ENCODE peak calls at places on chromosome 9, in ten cellular contexts. One of them, this sample, is unnamed.

GRCh38 chr9:6052520-6052919 is 37.1 kb upstream of the RANBP6 start:
- DNase-seq in GM06990: no peak
- DNase-seq in endodermal cell: no peak
- DNase-seq in transverse colon: no peak
- DNase-seq in foreskin fibroblast: no peak
- DNase-seq in epithelial cell of proximal tubule: no peak
- DNase-seq in tibial nerve: no peak
- DNase-seq in cardiac muscle cell: peak; percentile 11
- DNase-seq in neural progenitor cell: no peak
- DNase-seq in mammary epithelial cell: peak; percentile 74
- DNase-seq in this sample: no peak

GRCh38 chr9:101235105-101235866 is 149.5 kb downstream of the BAAT start:
- DNase-seq in GM06990: no peak
- DNase-seq in endodermal cell: no peak
- DNase-seq in transverse colon: no peak
- DNase-seq in foreskin fibroblast: no peak
- DNase-seq in epithelial cell of proximal tubule: peak; percentile 9
- DNase-seq in tibial nerve: no peak
- DNase-seq in cardiac muscle cell: peak; percentile 57
- DNase-seq in neural progenitor cell: peak; percentile 58
- DNase-seq in mammary epithelial cell: peak; percentile 19
- DNase-seq in this sample: no peak

GRCh38 chr9:83920469-83920941 is 727 bp downstream of the KIF27 start:
- DNase-seq in GM06990: no peak
- DNase-seq in endodermal cell: no peak
- DNase-seq in transverse colon: peak; percentile 69
- DNase-seq in foreskin fibroblast: peak; percentile 69
- DNase-seq in epithelial cell of proximal tubule: no peak
- DNase-seq in tibial nerve: no peak
- DNase-seq in cardiac muscle cell: peak; percentile 75
- DNase-seq in neural progenitor cell: no peak
- DNase-seq in mammary epithelial cell: peak; percentile 63
- DNase-seq in this sample: no peak

GRCh38 chr9:38621434-38622082 is 1.2 kb upstream of the ANKRD18A start:
- DNase-seq in GM06990: peak; percentile 29
- DNase-seq in endodermal cell: peak; percentile 81
- DNase-seq in transverse colon: peak; percentile 40
- DNase-seq in foreskin fibroblast: peak; percentile 42
- DNase-seq in epithelial cell of proximal tubule: no peak
- DNase-seq in tibial nerve: no peak
- DNase-seq in cardiac muscle cell: peak; percentile 65
- DNase-seq in neural progenitor cell: peak; percentile 62
- DNase-seq in mammary epithelial cell: peak; percentile 24
- DNase-seq in this sample: no peak

GRCh38 chr9:136431782-136432350 is 7.8 kb downstream of the INPP5E start:
- DNase-seq in GM06990: no peak
- DNase-seq in endodermal cell: no peak
- DNase-seq in transverse colon: no peak
- DNase-seq in foreskin fibroblast: no peak
- DNase-seq in epithelial cell of proximal tubule: no peak
- DNase-seq in tibial nerve: no peak
- DNase-seq in cardiac muscle cell: no peak
- DNase-seq in neural progenitor cell: no peak
- DNase-seq in mammary epithelial cell: no peak
- DNase-seq in this sample: no peak

GRCh38 chr9:108269421-108269820 is 586.4 kb downstream of the ACTL7B start:
- DNase-seq in GM06990: no peak
- DNase-seq in endodermal cell: no peak
- DNase-seq in transverse colon: no peak
- DNase-seq in foreskin fibroblast: no peak
- DNase-seq in epithelial cell of proximal tubule: no peak
- DNase-seq in tibial nerve: no peak
- DNase-seq in cardiac muscle cell: no peak
- DNase-seq in neural progenitor cell: no peak
- DNase-seq in mammary epithelial cell: no peak
- DNase-seq in this sample: no peak

GRCh38 chr9:21465859-21466518 is 16.1 kb downstream of the IFNE start:
- DNase-seq in GM06990: no peak
- DNase-seq in endodermal cell: no peak
- DNase-seq in transverse colon: no peak
- DNase-seq in foreskin fibroblast: peak; percentile 74
- DNase-seq in epithelial cell of proximal tubule: peak; percentile 25
- DNase-seq in tibial nerve: peak; percentile 25
- DNase-seq in cardiac muscle cell: peak; percentile 64
- DNase-seq in neural progenitor cell: peak; percentile 63
- DNase-seq in mammary epithelial cell: peak; percentile 36
- DNase-seq in this sample: peak; percentile 71

GRCh38 chr9:116365056-116365471 is 211.5 kb downstream of the PAPPA start:
- DNase-seq in GM06990: no peak
- DNase-seq in endodermal cell: no peak
- DNase-seq in transverse colon: peak; percentile 24
- DNase-seq in foreskin fibroblast: peak; percentile 88
- DNase-seq in epithelial cell of proximal tubule: no peak
- DNase-seq in tibial nerve: no peak
- DNase-seq in cardiac muscle cell: no peak
- DNase-seq in neural progenitor cell: no peak
- DNase-seq in mammary epithelial cell: peak; percentile 17
- DNase-seq in this sample: peak; percentile 37

GRCh38 chr9:94949330-94949729 is 222.8 kb downstream of the AOPEP start:
- DNase-seq in GM06990: no peak
- DNase-seq in endodermal cell: peak; percentile 70
- DNase-seq in transverse colon: no peak
- DNase-seq in foreskin fibroblast: no peak
- DNase-seq in epithelial cell of proximal tubule: no peak
- DNase-seq in tibial nerve: no peak
- DNase-seq in cardiac muscle cell: no peak
- DNase-seq in neural progenitor cell: no peak
- DNase-seq in mammary epithelial cell: no peak
- DNase-seq in this sample: no peak

GRCh38 chr9:93673844-93674334 is 97.5 kb downstream of the PHF2 start:
- DNase-seq in GM06990: no peak
- DNase-seq in endodermal cell: no peak
- DNase-seq in transverse colon: peak; percentile 3
- DNase-seq in foreskin fibroblast: no peak
- DNase-seq in epithelial cell of proximal tubule: no peak
- DNase-seq in tibial nerve: no peak
- DNase-seq in cardiac muscle cell: no peak
- DNase-seq in neural progenitor cell: no peak
- DNase-seq in mammary epithelial cell: no peak
- DNase-seq in this sample: no peak

GRCh38 chr9:76894198-76894597 is 11.7 kb downstream of the PRUNE2 start:
- DNase-seq in GM06990: no peak
- DNase-seq in endodermal cell: no peak
- DNase-seq in transverse colon: no peak
- DNase-seq in foreskin fibroblast: no peak
- DNase-seq in epithelial cell of proximal tubule: no peak
- DNase-seq in tibial nerve: no peak
- DNase-seq in cardiac muscle cell: no peak
- DNase-seq in neural progenitor cell: no peak
- DNase-seq in mammary epithelial cell: no peak
- DNase-seq in this sample: no peak

GRCh38 chr9:131801811-131802210 is 61.9 kb upstream of the RAPGEF1 start:
- DNase-seq in GM06990: no peak
- DNase-seq in endodermal cell: peak; percentile 70
- DNase-seq in transverse colon: no peak
- DNase-seq in foreskin fibroblast: no peak
- DNase-seq in epithelial cell of proximal tubule: no peak
- DNase-seq in tibial nerve: no peak
- DNase-seq in cardiac muscle cell: no peak
- DNase-seq in neural progenitor cell: peak; percentile 43
- DNase-seq in mammary epithelial cell: no peak
- DNase-seq in this sample: no peak

GRCh38 chr9:22645893-22646292 is 199.3 kb downstream of the DMRTA1 start:
- DNase-seq in GM06990: no peak
- DNase-seq in endodermal cell: no peak
- DNase-seq in transverse colon: no peak
- DNase-seq in foreskin fibroblast: peak; percentile 1
- DNase-seq in epithelial cell of proximal tubule: no peak
- DNase-seq in tibial nerve: no peak
- DNase-seq in cardiac muscle cell: no peak
- DNase-seq in neural progenitor cell: no peak
- DNase-seq in mammary epithelial cell: peak; percentile 31
- DNase-seq in this sample: no peak

GRCh38 chr9:87336407-87336806 is 161.3 kb upstream of the DAPK1 start:
- DNase-seq in GM06990: no peak
- DNase-seq in endodermal cell: peak; percentile 63
- DNase-seq in transverse colon: no peak
- DNase-seq in foreskin fibroblast: peak; percentile 18
- DNase-seq in epithelial cell of proximal tubule: no peak
- DNase-seq in tibial nerve: no peak
- DNase-seq in cardiac muscle cell: no peak
- DNase-seq in neural progenitor cell: no peak
- DNase-seq in mammary epithelial cell: no peak
- DNase-seq in this sample: no peak
- TF ChIP-seq CTCF in GM06990: peak; percentile 63
- TF ChIP-seq CTCF in endodermal cell: no peak
- TF ChIP-seq CTCF in transverse colon: no peak
- TF ChIP-seq CTCF in foreskin fibroblast: no peak
- TF ChIP-seq CTCF in epithelial cell of proximal tubule: no peak
- TF ChIP-seq CTCF in tibial nerve: no peak
- TF ChIP-seq CTCF in cardiac muscle cell: no peak
- TF ChIP-seq CTCF in neural progenitor cell: no peak
- TF ChIP-seq CTCF in mammary epithelial cell: no peak
- TF ChIP-seq CTCF in this sample: no peak

DNA sequence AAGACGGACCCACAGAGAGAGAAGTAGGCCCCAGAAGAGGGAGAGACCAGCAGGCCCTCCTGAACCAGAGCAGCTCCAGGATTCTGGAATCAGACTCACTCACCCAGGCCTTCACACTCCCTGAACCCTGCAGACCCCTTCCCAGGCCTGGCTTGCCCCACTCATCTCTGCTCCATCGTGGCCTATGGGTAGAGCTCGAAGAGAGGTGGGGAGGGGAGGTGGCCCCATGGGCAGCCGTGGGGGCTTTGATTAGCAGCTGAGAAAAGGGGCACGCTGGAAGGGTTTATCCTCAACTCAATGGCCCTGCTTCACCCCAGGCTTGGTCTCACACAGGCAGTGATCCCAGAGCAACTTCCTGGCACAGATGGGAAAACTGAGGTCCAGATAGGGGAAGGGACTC is 613 bp downstream of the MYMK start:
- DNase-seq in GM06990: no peak
- DNase-seq in endodermal cell: no peak
- DNase-seq in transverse colon: no peak
- DNase-seq in foreskin fibroblast: no peak
- DNase-seq in epithelial cell of proximal tubule: no peak
- DNase-seq in tibial nerve: no peak
- DNase-seq in cardiac muscle cell: no peak
- DNase-seq in neural progenitor cell: no peak
- DNase-seq in mammary epithelial cell: no peak
- DNase-seq in this sample: no peak
- H3K4me3 ChIP-seq in GM06990: no peak overlapping the region
- H3K4me3 ChIP-seq in endodermal cell: no peak overlapping the region
- H3K4me3 ChIP-seq in transverse colon: no peak overlapping the region
- H3K4me3 ChIP-seq in foreskin fibroblast: no peak overlapping the region
- H3K4me3 ChIP-seq in epithelial cell of proximal tubule: no peak overlapping the region
- H3K4me3 ChIP-seq in tibial nerve: no peak overlapping the region
- H3K4me3 ChIP-seq in cardiac muscle cell: no peak overlapping the region
- H3K4me3 ChIP-seq in neural progenitor cell: no peak overlapping the region
- H3K4me3 ChIP-seq in mammary epithelial cell: no peak overlapping the region
- H3K4me3 ChIP-seq in this sample: no peak overlapping the region

GRCh38 chr9:112112941-112113399 is 62.1 kb downstream of the SUSD1 start:
- DNase-seq in GM06990: no peak
- DNase-seq in endodermal cell: peak; percentile 83
- DNase-seq in transverse colon: peak; percentile 49
- DNase-seq in foreskin fibroblast: peak; percentile 30
- DNase-seq in epithelial cell of proximal tubule: no peak
- DNase-seq in tibial nerve: no peak
- DNase-seq in cardiac muscle cell: peak; percentile 23
- DNase-seq in neural progenitor cell: peak; percentile 53
- DNase-seq in mammary epithelial cell: peak; percentile 85
- DNase-seq in this sample: peak; percentile 5

GRCh38 chr9:112110094-112110772 is 64.9 kb downstream of the SUSD1 start:
- DNase-seq in GM06990: no peak
- DNase-seq in endodermal cell: no peak
- DNase-seq in transverse colon: no peak
- DNase-seq in foreskin fibroblast: no peak
- DNase-seq in epithelial cell of proximal tubule: no peak
- DNase-seq in tibial nerve: no peak
- DNase-seq in cardiac muscle cell: no peak
- DNase-seq in neural progenitor cell: no peak
- DNase-seq in mammary epithelial cell: peak; percentile 79
- DNase-seq in this sample: no peak

GRCh38 chr9:112110773-112111106 is 64.4 kb downstream of the SUSD1 start:
- DNase-seq in GM06990: peak; percentile 13
- DNase-seq in endodermal cell: no peak
- DNase-seq in transverse colon: no peak
- DNase-seq in foreskin fibroblast: no peak
- DNase-seq in epithelial cell of proximal tubule: no peak
- DNase-seq in tibial nerve: no peak
- DNase-seq in cardiac muscle cell: no peak
- DNase-seq in neural progenitor cell: no peak
- DNase-seq in mammary epithelial cell: no peak
- DNase-seq in this sample: no peak

GRCh38 chr9:112111461-112111860 is 63.6 kb downstream of the SUSD1 start:
- DNase-seq in GM06990: no peak
- DNase-seq in endodermal cell: no peak
- DNase-seq in transverse colon: no peak
- DNase-seq in foreskin fibroblast: no peak
- DNase-seq in epithelial cell of proximal tubule: no peak
- DNase-seq in tibial nerve: no peak
- DNase-seq in cardiac muscle cell: no peak
- DNase-seq in neural progenitor cell: no peak
- DNase-seq in mammary epithelial cell: no peak
- DNase-seq in this sample: no peak

GRCh38 chr9:112112519-112112918 is 62.6 kb downstream of the SUSD1 start:
- DNase-seq in GM06990: no peak
- DNase-seq in endodermal cell: no peak
- DNase-seq in transverse colon: no peak
- DNase-seq in foreskin fibroblast: peak; percentile 79
- DNase-seq in epithelial cell of proximal tubule: no peak
- DNase-seq in tibial nerve: no peak
- DNase-seq in cardiac muscle cell: no peak
- DNase-seq in neural progenitor cell: no peak
- DNase-seq in mammary epithelial cell: peak; percentile 94
- DNase-seq in this sample: peak; percentile 56
- TF ChIP-seq CTCF in GM06990: no peak
- TF ChIP-seq CTCF in endodermal cell: no peak
- TF ChIP-seq CTCF in transverse colon: no peak
- TF ChIP-seq CTCF in foreskin fibroblast: no peak
- TF ChIP-seq CTCF in epithelial cell of proximal tubule: no peak
- TF ChIP-seq CTCF in tibial nerve: no peak
- TF ChIP-seq CTCF in cardiac muscle cell: no peak
- TF ChIP-seq CTCF in neural progenitor cell: no peak
- TF ChIP-seq CTCF in mammary epithelial cell: no peak
- TF ChIP-seq CTCF in this sample: no peak

GRCh38 chr9:75667155-75667554 is 223.3 kb upstream of the PCSK5 start:
- DNase-seq in GM06990: no peak
- DNase-seq in endodermal cell: no peak
- DNase-seq in transverse colon: no peak
- DNase-seq in foreskin fibroblast: no peak
- DNase-seq in epithelial cell of proximal tubule: no peak
- DNase-seq in tibial nerve: no peak
- DNase-seq in cardiac muscle cell: no peak
- DNase-seq in neural progenitor cell: no peak
- DNase-seq in mammary epithelial cell: no peak
- DNase-seq in this sample: no peak

DNA sequence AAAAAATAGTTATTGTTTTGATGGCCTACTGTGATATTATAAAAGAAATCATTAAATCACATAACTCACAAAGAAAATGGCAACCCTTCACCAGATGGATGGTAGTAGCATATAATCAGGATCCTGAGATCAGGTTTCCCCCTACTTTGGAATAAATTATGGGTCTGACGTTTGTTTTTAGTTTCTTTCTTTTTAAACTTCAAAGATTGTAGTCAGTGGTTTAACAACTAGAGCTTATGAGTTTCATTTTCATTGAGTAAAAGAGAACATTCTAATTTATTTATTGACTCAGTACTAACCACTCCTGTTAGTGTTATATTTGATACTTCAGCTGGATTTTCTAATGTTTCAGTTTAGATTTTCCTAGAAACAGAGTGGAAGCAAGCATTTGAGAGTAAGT is 218.0 kb upstream of the PCSK5 start:
- DNase-seq in GM06990: no peak
- DNase-seq in endodermal cell: no peak
- DNase-seq in transverse colon: no peak
- DNase-seq in foreskin fibroblast: no peak
- DNase-seq in epithelial cell of proximal tubule: no peak
- DNase-seq in tibial nerve: no peak
- DNase-seq in cardiac muscle cell: no peak
- DNase-seq in neural progenitor cell: no peak
- DNase-seq in mammary epithelial cell: no peak
- DNase-seq in this sample: no peak
- H3K4me3 ChIP-seq in GM06990: no peak overlapping the region
- H3K4me3 ChIP-seq in endodermal cell: no peak overlapping the region
- H3K4me3 ChIP-seq in transverse colon: no peak overlapping the region
- H3K4me3 ChIP-seq in foreskin fibroblast: no peak overlapping the region
- H3K4me3 ChIP-seq in epithelial cell of proximal tubule: no peak overlapping the region
- H3K4me3 ChIP-seq in tibial nerve: no peak overlapping the region
- H3K4me3 ChIP-seq in cardiac muscle cell: no peak overlapping the region
- H3K4me3 ChIP-seq in neural progenitor cell: no peak overlapping the region
- H3K4me3 ChIP-seq in mammary epithelial cell: no peak overlapping the region
- H3K4me3 ChIP-seq in this sample: no peak overlapping the region